ENCODE peak calls at places on chromosomes 7 and 10, in five cellular contexts. H is myocyte; X is CD8-positive, alpha-beta memory T cell; S is epithelial cell of esophagus; K is LHCN-M2. Q is an unnamed sample.

GRCh38 chr10:11713186-11713743 is 28.9 kb upstream of the ECHDC3 start:
- DNase-seq in H (no peak), X (no peak), S (peak), K (no peak), Q (no peak)

GRCh38 chr10:133276435-133277201 is at the start of gene ADAM8:
- DNase-seq in H (no peak), X (no peak), S (peak), K (no peak), Q (peak)

GRCh38 chr10:91220954-91221696 is 662 bp downstream of the PCGF5 start:
- DNase-seq in H (peak), X (no peak), S (peak), K (no peak), Q (peak)

GRCh38 chr10:86110156-86110786 is 256.3 kb downstream of the GRID1 start:
- DNase-seq in H (no peak), X (no peak), S (no peak), K (no peak), Q (peak)

GRCh38 chr7:108310351-108310750 is 145.9 kb downstream of the NRCAM start:
- DNase-seq in H (peak), X (no peak), S (no peak), K (peak), Q (no peak)

GRCh38 chr7:120993011-120993574 is 4.6 kb downstream of the CPED1 start:
- DNase-seq in H (no peak), X (no peak), S (no peak), K (no peak), Q (no peak)

GRCh38 chr10:27659786-27660185 is 85.8 kb downstream of the MKX start:
- DNase-seq in H (peak), X (no peak), S (no peak), K (peak), Q (peak)

GRCh38 chr7:112143567-112143966 is 62.6 kb downstream of the DOCK4 start:
- DNase-seq in H (peak), X (no peak), S (no peak), K (peak), Q (no peak)

GRCh38 chr10:95229724-95230627 is 35.9 kb downstream of the ACSM6 start:
- DNase-seq in H (peak), X (no peak), S (peak), K (peak), Q (peak)

GRCh38 chr7:128052404-128052803 is 21.2 kb upstream of the LRRC4 start:
- DNase-seq in H (no peak), X (no peak), S (no peak), K (no peak), Q (no peak)